ENCODE peak calls at places on chromosomes 6 and 20, in nine cellular contexts. B, G, U, P, N, Y, R, M and H are unnamed samples.

GRCh38 chr6:69693749-69694148 is 103.1 kb downstream of the LMBRD1 start:
- DNase-seq in M (no peak), Y (no peak), P (no peak), B (no peak), R (no peak), U (no peak), N (no peak), G (no peak), H (peak; percentile 69)

GRCh38 chr6:107815846-107816245 is 8.3 kb downstream of the SCML4 start:
- DNase-seq in M (no peak), Y (no peak), B (no peak), R (no peak), G (no peak), N (no peak), P (no peak), U (no peak), H (no peak)

GRCh38 chr6:122803056-122803695 is 14.1 kb downstream of the SMPDL3A start:
- DNase-seq in G (no peak), P (no peak), M (no peak), R (no peak), U (no peak), N (peak; percentile 16), Y (no peak), B (no peak), H (peak; percentile 93)

GRCh38 chr6:42374027-42374669 is 77.6 kb downstream of the TRERF1 start:
- DNase-seq in B (no peak), Y (no peak), M (no peak), U (no peak), N (no peak), P (no peak), G (peak; percentile 25), R (no peak), H (no peak)

GRCh38 chr6:5744497-5744896 is 262.2 kb downstream of the NRN1 start:
- DNase-seq in R (no peak), U (no peak), M (no peak), N (no peak), Y (no peak), P (no peak), G (no peak), B (no peak), H (no peak)

GRCh38 chr20:8909596-8909995 is 159.3 kb upstream of the PLCB4 start:
- DNase-seq in U (no peak), P (no peak), N (no peak), B (no peak), Y (no peak), M (no peak), R (no peak), G (no peak), H (peak; percentile 29)

GRCh38 chr6:92790381-92790780 is 629.0 kb downstream of the EPHA7 start:
- DNase-seq in R (no peak), Y (no peak), M (no peak), B (no peak), P (no peak), N (no peak), G (no peak), U (peak; percentile 12), H (no peak)

GRCh38 chr6:39543117-39543516 is 182.1 kb downstream of the KIF6 start:
- DNase-seq in U (no peak), B (no peak), G (no peak), N (no peak), M (no peak), P (no peak), Y (peak; percentile 69), R (peak; percentile 53), H (peak; percentile 79)

GRCh38 chr6:163970846-163971564 is 556.5 kb downstream of the QKI start:
- DNase-seq in M (no peak), N (no peak), G (no peak), U (no peak), Y (no peak), P (no peak), B (no peak), R (no peak), H (no peak)

GRCh38 chr6:15416932-15417509 is 171.2 kb downstream of the JARID2 start:
- DNase-seq in M (no peak), N (no peak), G (no peak), Y (no peak), R (no peak), B (no peak), U (no peak), P (no peak), H (no peak)

GRCh38 chr6:15621203-15622044 is 41.4 kb downstream of the DTNBP1 start:
- DNase-seq in N (peak; percentile 11), M (no peak), U (peak; percentile 58), Y (peak; percentile 23), R (peak; percentile 45), P (peak; percentile 73), G (no peak), B (peak; percentile 24), H (no peak)

GRCh38 chr6:117280922-117281321 is 15.6 kb downstream of the VGLL2 start:
- DNase-seq in B (no peak), G (no peak), P (no peak), U (peak; percentile 54), M (peak; percentile 55), R (no peak), Y (no peak), N (no peak), H (no peak)

GRCh38 chr6:81075974-81076373 is 676.5 kb downstream of the TENT5A start:
- DNase-seq in N (peak; percentile 7), U (peak; percentile 76), R (no peak), Y (no peak), B (peak; percentile 37), M (peak; percentile 9), P (no peak), G (no peak), H (peak; percentile 33)

GRCh38 chr6:44004625-44005506 is 122.4 kb downstream of the MRPL14 start:
- DNase-seq in G (no peak), Y (no peak), R (no peak), M (peak; percentile 29), U (no peak), N (no peak), P (peak; percentile 32), B (peak; percentile 49), H (no peak)

GRCh38 chr20:16363832-16364687 is 209.2 kb downstream of the KIF16B start:
- DNase-seq in B (no peak), G (no peak), N (no peak), M (no peak), Y (no peak), U (no peak), P (no peak), R (no peak), H (peak; percentile 44)

GRCh38 chr6:69732640-69733039 is 64.2 kb downstream of the LMBRD1 start:
- DNase-seq in U (no peak), G (no peak), M (peak; percentile 38), Y (no peak), P (no peak), R (no peak), B (no peak), N (no peak), H (peak; percentile 60)

GRCh38 chr6:132445201-132445951 is 44.1 kb upstream of the MOXD1 start:
- DNase-seq in U (peak; percentile 26), R (no peak), G (no peak), N (peak; percentile 79), Y (no peak), P (no peak), M (peak; percentile 89), B (no peak), H (peak; percentile 77)

DNA sequence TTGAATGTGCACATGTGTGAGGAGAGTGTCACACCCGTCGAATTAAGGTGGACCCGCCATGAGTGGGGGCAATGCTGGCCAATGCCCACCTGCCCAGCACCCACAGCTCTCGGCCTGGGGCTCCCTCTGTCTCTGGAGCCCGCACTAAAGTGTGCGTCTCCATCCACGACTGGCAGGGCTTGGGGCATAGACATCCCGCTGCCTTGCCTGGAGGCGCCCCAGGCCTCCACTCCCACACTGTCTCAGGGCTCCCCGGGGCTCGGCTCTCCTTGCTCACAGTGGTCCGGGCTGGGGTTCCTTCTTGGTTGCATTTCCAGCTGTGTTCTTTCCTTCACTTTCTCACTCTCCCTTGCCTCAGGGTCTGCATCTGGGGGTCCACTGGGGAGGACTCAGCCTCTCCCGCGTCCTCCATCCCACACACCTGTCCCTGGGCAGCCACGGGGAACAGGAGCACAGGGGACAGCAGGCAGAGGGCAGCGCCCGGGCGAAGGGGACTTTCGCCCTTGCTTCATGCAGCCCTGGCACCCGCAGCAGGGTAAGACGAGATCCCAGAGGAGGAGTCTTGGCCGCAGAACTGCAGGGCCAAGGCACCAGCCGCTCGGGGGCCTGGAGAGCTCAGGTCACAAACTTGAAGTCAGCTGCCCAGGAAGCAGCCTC is 20.1 kb upstream of the MRGBP start:
- DNase-seq in M (no peak), N (no peak), P (no peak), G (no peak), B (no peak), Y (no peak), U (no peak), R (no peak), H (no peak)
- H3K4me3 ChIP-seq in M (no peak overlapping the region), N (no peak overlapping the region), P (no peak overlapping the region), G (peak overlapping the region; percentile 58), B (no peak overlapping the region), Y (no peak overlapping the region), U (no peak overlapping the region), R (no peak overlapping the region), H (no peak overlapping the region)

GRCh38 chr20:33322456-33322855 is 39.4 kb downstream of the BPIFB1 start:
- DNase-seq in N (no peak), P (no peak), R (no peak), Y (no peak), G (no peak), B (no peak), U (no peak), M (peak; percentile 63), H (no peak)
- H3K27me3 ChIP-seq in N (no peaks in the 10 kb centered on the region), P (no peaks in the 10 kb centered on the region), R (peaks cover 27% of the 10 kb centered on the region), Y (no peaks in the 10 kb centered on the region), G (no peaks in the 10 kb centered on the region), B (no peaks in the 10 kb centered on the region), U (no peaks in the 10 kb centered on the region), M (peaks cover 15% of the 10 kb centered on the region), H (peaks cover 69% of the 10 kb centered on the region)

GRCh38 chr6:45531999-45532605 is 154.4 kb upstream of the SUPT3H start:
- DNase-seq in U (no peak), B (no peak), G (no peak), P (no peak), R (no peak), Y (no peak), N (no peak), M (no peak), H (no peak)
- H3K36me3 ChIP-seq in U (no peaks in the 10 kb centered on the region), B (no peaks in the 10 kb centered on the region), G (no peaks in the 10 kb centered on the region), P (no peaks in the 10 kb centered on the region), R (no peaks in the 10 kb centered on the region), Y (no peaks in the 10 kb centered on the region), N (no peaks in the 10 kb centered on the region), M (no peaks in the 10 kb centered on the region), H (no peaks in the 10 kb centered on the region)

DNA sequence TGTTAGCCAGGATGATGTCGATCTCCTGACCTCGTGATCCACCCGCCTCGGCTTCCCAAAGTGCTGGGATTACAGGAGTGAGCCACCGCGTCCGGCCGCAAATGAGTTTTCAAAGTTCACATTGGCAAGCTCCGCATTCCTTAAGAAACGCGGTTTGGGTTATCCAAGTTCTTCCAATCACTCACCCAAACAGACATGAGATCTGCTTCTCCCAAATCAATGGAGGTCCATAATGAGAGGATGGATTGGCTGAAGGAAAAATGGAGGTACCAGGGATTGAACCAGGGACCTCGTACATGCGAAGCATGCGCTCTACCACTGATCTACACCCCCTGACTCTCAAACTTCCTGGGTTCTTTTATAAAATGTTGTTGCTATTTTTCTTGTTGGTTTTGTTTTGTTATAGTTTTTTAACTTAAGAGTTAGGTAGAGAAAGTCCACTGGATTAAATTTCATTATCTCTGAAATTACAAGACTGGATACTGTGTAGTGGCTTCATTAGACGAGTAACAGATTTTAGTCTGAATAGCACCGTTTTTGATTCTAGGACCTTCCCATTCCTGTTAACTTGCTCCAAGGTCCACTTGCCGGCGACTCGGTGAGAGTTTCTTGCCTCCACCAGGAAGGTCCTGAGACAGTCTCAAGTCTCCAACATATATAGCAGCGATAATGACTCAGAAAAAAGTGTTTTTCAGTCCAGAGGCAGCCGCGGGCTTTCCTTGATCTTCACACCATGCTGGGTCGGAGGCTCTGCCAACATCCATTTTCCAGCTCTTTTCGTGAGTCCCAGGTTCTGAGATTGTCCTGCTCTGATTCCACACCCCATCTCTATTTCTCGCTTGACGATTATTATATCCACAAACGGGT is 170.2 kb downstream of the GPX5 start:
- DNase-seq in B (no peak), Y (no peak), G (no peak), R (no peak), M (no peak), N (peak; percentile 42), U (peak; percentile 38), P (no peak), H (peak; percentile 29)
- H3K4me3 ChIP-seq in B (no peak overlapping the region), Y (no peak overlapping the region), G (no peak overlapping the region), R (no peak overlapping the region), M (no peak overlapping the region), N (peak overlapping the region; percentile 43), U (peak overlapping the region; percentile 94), P (no peak overlapping the region), H (peak overlapping the region; percentile 71)